ENCODE peak calls at places on chromosomes 4 and X, in six cellular contexts. One of them, this sample, is unnamed.

GRCh38 chr4:83556006-83556712 is 20.3 kb downstream of the GPAT3 start:
- DNase-seq in colonic mucosa: no peak
- DNase-seq in GM23248: no peak
- DNase-seq in Calu3: no peak
- DNase-seq in GM23338: no peak
- DNase-seq in AG10803: no peak
- DNase-seq in this sample: no peak

GRCh38 chrX:49273181-49273727 is 3.7 kb downstream of the PPP1R3F start:
- DNase-seq in GM23338: no peak
- DNase-seq in colonic mucosa: no peak
- DNase-seq in GM23248: no peak
- DNase-seq in Calu3: no peak
- DNase-seq in AG10803: no peak
- DNase-seq in this sample: no peak

GRCh38 chrX:133726211-133726630 is 259.2 kb downstream of the GPC3 start:
- DNase-seq in AG10803: peak
- DNase-seq in Calu3: peak
- DNase-seq in colonic mucosa: no peak
- DNase-seq in GM23338: no peak
- DNase-seq in GM23248: peak
- DNase-seq in this sample: no peak

GRCh38 chr4:73662709-73663546 is 42.7 kb upstream of the RASSF6 start:
- DNase-seq in GM23248: peak
- DNase-seq in Calu3: no peak
- DNase-seq in colonic mucosa: no peak
- DNase-seq in GM23338: peak
- DNase-seq in AG10803: peak
- DNase-seq in this sample: no peak

GRCh38 chr4:97998203-97998602 is 145.1 kb downstream of the STPG2 start:
- DNase-seq in Calu3: no peak
- DNase-seq in GM23248: no peak
- DNase-seq in colonic mucosa: no peak
- DNase-seq in AG10803: no peak
- DNase-seq in GM23338: no peak
- DNase-seq in this sample: no peak

GRCh38 chr4:184815046-184815877 is 10.5 kb downstream of the ACSL1 start:
- DNase-seq in AG10803: peak
- DNase-seq in GM23248: peak
- DNase-seq in colonic mucosa: peak
- DNase-seq in Calu3: peak
- DNase-seq in GM23338: no peak
- DNase-seq in this sample: no peak

GRCh38 chr4:169791064-169791463 is 33.3 kb upstream of the HPF1 start:
- DNase-seq in Calu3: no peak
- DNase-seq in GM23248: peak
- DNase-seq in GM23338: no peak
- DNase-seq in colonic mucosa: no peak
- DNase-seq in AG10803: no peak
- DNase-seq in this sample: no peak

GRCh38 chr4:1055721-1056590 is 44.5 kb downstream of the FGFRL1 start:
- DNase-seq in GM23248: no peak
- DNase-seq in GM23338: peak
- DNase-seq in Calu3: no peak
- DNase-seq in colonic mucosa: no peak
- DNase-seq in AG10803: peak
- DNase-seq in this sample: no peak

GRCh38 chr4:81142744-81143143 is 72.3 kb downstream of the PRKG2 start:
- DNase-seq in GM23248: peak
- DNase-seq in colonic mucosa: peak
- DNase-seq in GM23338: no peak
- DNase-seq in AG10803: peak
- DNase-seq in Calu3: no peak
- DNase-seq in this sample: no peak

GRCh38 chr4:83947811-83948210 is 411.9 kb downstream of the GPAT3 start:
- DNase-seq in colonic mucosa: no peak
- DNase-seq in Calu3: no peak
- DNase-seq in GM23248: no peak
- DNase-seq in GM23338: peak
- DNase-seq in AG10803: no peak
- DNase-seq in this sample: no peak

GRCh38 chrX:70605352-70605751 is 160.7 kb downstream of the DLG3 start:
- DNase-seq in GM23338: no peak
- DNase-seq in GM23248: no peak
- DNase-seq in Calu3: no peak
- DNase-seq in AG10803: no peak
- DNase-seq in colonic mucosa: no peak
- DNase-seq in this sample: no peak

GRCh38 chr4:519203-519651 is 20.2 kb downstream of the PIGG start:
- DNase-seq in Calu3: no peak
- DNase-seq in AG10803: no peak
- DNase-seq in GM23338: no peak
- DNase-seq in GM23248: no peak
- DNase-seq in colonic mucosa: no peak
- DNase-seq in this sample: no peak

GRCh38 chrX:134737721-134738369 is 79.6 kb upstream of the PLAC1 start:
- DNase-seq in AG10803: peak
- DNase-seq in GM23338: no peak
- DNase-seq in GM23248: no peak
- DNase-seq in Calu3: no peak
- DNase-seq in colonic mucosa: no peak
- DNase-seq in this sample: no peak

GRCh38 chr4:23235613-23236390 is 543.1 kb downstream of the GBA3 start:
- DNase-seq in colonic mucosa: no peak
- DNase-seq in GM23338: peak
- DNase-seq in Calu3: no peak
- DNase-seq in AG10803: no peak
- DNase-seq in GM23248: no peak
- DNase-seq in this sample: no peak

GRCh38 chrX:13923845-13924244 is 105.8 kb downstream of the GEMIN8 start:
- DNase-seq in colonic mucosa: no peak
- DNase-seq in GM23338: no peak
- DNase-seq in Calu3: no peak
- DNase-seq in GM23248: no peak
- DNase-seq in AG10803: no peak
- DNase-seq in this sample: no peak

This sample was measured in type B pancreatic cell.